ENCODE peak calls at places on chromosomes 5 and 9, in eight cellular contexts. One of them, this sample, is unnamed.
A peak's percentile ranks its signal among the peaks of the same experiment; 100 is the strongest.

GRCh38 chr5:177511181-177511580 is 1.6 kb upstream of the DOK3 start:
- DNase-seq in PC-3: no peak
- DNase-seq in T1000: no peak
- DNase-seq in bronchial epithelial cell: no peak
- DNase-seq in IMR-90: no peak
- DNase-seq in right atrium auricular region: no peak
- DNase-seq in Calu3: no peak
- DNase-seq in activated CD4-positive, alpha-beta T cell treated with anti-CD3 and anti-CD28 coated beads, Interleukin-2, amount 50 U/mL, for 1 hour: no peak
- DNase-seq in this sample: no peak

GRCh38 chr5:173984218-173984617 is 4.8 kb upstream of the C5orf47 start:
- DNase-seq in bronchial epithelial cell: peak; percentile 22
- DNase-seq in IMR-90: peak; percentile 28
- DNase-seq in PC-3: peak; percentile 76
- DNase-seq in Calu3: peak; percentile 34
- DNase-seq in T1000: no peak
- DNase-seq in right atrium auricular region: no peak
- DNase-seq in activated CD4-positive, alpha-beta T cell treated with anti-CD3 and anti-CD28 coated beads, Interleukin-2, amount 50 U/mL, for 1 hour: no peak
- DNase-seq in this sample: peak; percentile 57

GRCh38 chr9:29212590-29213373 is 1639.5 kb upstream of the C9orf72 start:
- DNase-seq in T1000: no peak
- DNase-seq in Calu3: peak; percentile 35
- DNase-seq in bronchial epithelial cell: no peak
- DNase-seq in PC-3: peak; percentile 30
- DNase-seq in IMR-90: no peak
- DNase-seq in activated CD4-positive, alpha-beta T cell treated with anti-CD3 and anti-CD28 coated beads, Interleukin-2, amount 50 U/mL, for 1 hour: no peak
- DNase-seq in right atrium auricular region: no peak
- DNase-seq in this sample: no peak

GRCh38 chr9:21968331-21969010 is 25.7 kb downstream of the CDKN2A start:
- DNase-seq in right atrium auricular region: no peak
- DNase-seq in activated CD4-positive, alpha-beta T cell treated with anti-CD3 and anti-CD28 coated beads, Interleukin-2, amount 50 U/mL, for 1 hour: no peak
- DNase-seq in PC-3: no peak
- DNase-seq in bronchial epithelial cell: no peak
- DNase-seq in Calu3: no peak
- DNase-seq in T1000: no peak
- DNase-seq in IMR-90: no peak
- DNase-seq in this sample: no peak

GRCh38 chr5:10289353-10289752 is 18.3 kb downstream of the CMBL start:
- DNase-seq in Calu3: no peak
- DNase-seq in bronchial epithelial cell: no peak
- DNase-seq in IMR-90: no peak
- DNase-seq in T1000: no peak
- DNase-seq in PC-3: no peak
- DNase-seq in activated CD4-positive, alpha-beta T cell treated with anti-CD3 and anti-CD28 coated beads, Interleukin-2, amount 50 U/mL, for 1 hour: no peak
- DNase-seq in right atrium auricular region: no peak
- DNase-seq in this sample: no peak

GRCh38 chr5:173180331-173180730 is 36.0 kb downstream of the BNIP1 start:
- DNase-seq in PC-3: no peak
- DNase-seq in Calu3: no peak
- DNase-seq in right atrium auricular region: no peak
- DNase-seq in IMR-90: no peak
- DNase-seq in bronchial epithelial cell: no peak
- DNase-seq in T1000: no peak
- DNase-seq in activated CD4-positive, alpha-beta T cell treated with anti-CD3 and anti-CD28 coated beads, Interleukin-2, amount 50 U/mL, for 1 hour: no peak
- DNase-seq in this sample: no peak

GRCh38 chr5:16603295-16603694 is 13.5 kb downstream of the RETREG1 start:
- DNase-seq in Calu3: no peak
- DNase-seq in right atrium auricular region: no peak
- DNase-seq in PC-3: no peak
- DNase-seq in bronchial epithelial cell: no peak
- DNase-seq in IMR-90: no peak
- DNase-seq in activated CD4-positive, alpha-beta T cell treated with anti-CD3 and anti-CD28 coated beads, Interleukin-2, amount 50 U/mL, for 1 hour: no peak
- DNase-seq in T1000: no peak
- DNase-seq in this sample: no peak

GRCh38 chr9:121885345-121885901 is 207.7 kb downstream of the TTLL11 start:
- DNase-seq in T1000: no peak
- DNase-seq in Calu3: no peak
- DNase-seq in activated CD4-positive, alpha-beta T cell treated with anti-CD3 and anti-CD28 coated beads, Interleukin-2, amount 50 U/mL, for 1 hour: no peak
- DNase-seq in IMR-90: peak; percentile 86
- DNase-seq in bronchial epithelial cell: no peak
- DNase-seq in PC-3: no peak
- DNase-seq in right atrium auricular region: no peak
- DNase-seq in this sample: no peak

GRCh38 chr5:28947865-28948264 is 1909.5 kb upstream of the CDH9 start:
- DNase-seq in Calu3: no peak
- DNase-seq in T1000: no peak
- DNase-seq in IMR-90: no peak
- DNase-seq in activated CD4-positive, alpha-beta T cell treated with anti-CD3 and anti-CD28 coated beads, Interleukin-2, amount 50 U/mL, for 1 hour: no peak
- DNase-seq in bronchial epithelial cell: no peak
- DNase-seq in PC-3: no peak
- DNase-seq in right atrium auricular region: no peak
- DNase-seq in this sample: no peak

GRCh38 chr9:110029422-110029814 is 178.5 kb downstream of the C9orf152 start:
- DNase-seq in T1000: no peak
- DNase-seq in activated CD4-positive, alpha-beta T cell treated with anti-CD3 and anti-CD28 coated beads, Interleukin-2, amount 50 U/mL, for 1 hour: no peak
- DNase-seq in PC-3: peak; percentile 46
- DNase-seq in IMR-90: peak; percentile 85
- DNase-seq in right atrium auricular region: peak; percentile 66
- DNase-seq in bronchial epithelial cell: peak; percentile 96
- DNase-seq in Calu3: peak; percentile 34
- DNase-seq in this sample: peak; percentile 82

GRCh38 chr9:4674783-4675182 is 4.6 kb upstream of the CDC37L1 start:
- DNase-seq in IMR-90: peak; percentile 95
- DNase-seq in right atrium auricular region: no peak
- DNase-seq in bronchial epithelial cell: peak; percentile 74
- DNase-seq in activated CD4-positive, alpha-beta T cell treated with anti-CD3 and anti-CD28 coated beads, Interleukin-2, amount 50 U/mL, for 1 hour: no peak
- DNase-seq in T1000: peak; percentile 19
- DNase-seq in Calu3: no peak
- DNase-seq in PC-3: peak; percentile 71
- DNase-seq in this sample: peak; percentile 34

GRCh38 chr9:135816179-135816970 is 91.0 kb downstream of the CAMSAP1 start:
- DNase-seq in T1000: no peak
- DNase-seq in right atrium auricular region: no peak
- DNase-seq in bronchial epithelial cell: no peak
- DNase-seq in activated CD4-positive, alpha-beta T cell treated with anti-CD3 and anti-CD28 coated beads, Interleukin-2, amount 50 U/mL, for 1 hour: no peak
- DNase-seq in IMR-90: no peak
- DNase-seq in PC-3: no peak
- DNase-seq in Calu3: no peak
- DNase-seq in this sample: no peak

GRCh38 chr9:21443849-21444625 is 3.8 kb downstream of the IFNA1 start:
- DNase-seq in T1000: no peak
- DNase-seq in right atrium auricular region: no peak
- DNase-seq in activated CD4-positive, alpha-beta T cell treated with anti-CD3 and anti-CD28 coated beads, Interleukin-2, amount 50 U/mL, for 1 hour: no peak
- DNase-seq in PC-3: no peak
- DNase-seq in IMR-90: no peak
- DNase-seq in bronchial epithelial cell: no peak
- DNase-seq in Calu3: no peak
- DNase-seq in this sample: no peak

GRCh38 chr5:107257885-107258520 is 412.7 kb downstream of the EFNA5 start:
- DNase-seq in IMR-90: no peak
- DNase-seq in bronchial epithelial cell: peak; percentile 72
- DNase-seq in right atrium auricular region: no peak
- DNase-seq in PC-3: peak; percentile 83
- DNase-seq in Calu3: no peak
- DNase-seq in T1000: no peak
- DNase-seq in activated CD4-positive, alpha-beta T cell treated with anti-CD3 and anti-CD28 coated beads, Interleukin-2, amount 50 U/mL, for 1 hour: no peak
- DNase-seq in this sample: no peak

This sample was measured in HepG2.